ENCODE peak calls at places on chromosomes 3 and 15, in seven cellular contexts. One of them, this sample, is unnamed.

GRCh38 chr15:82663186-82663600 is 16.0 kb upstream of the CPEB1 start:
- DNase-seq in MCF 10A: peak
- DNase-seq in Kasumi-1: peak
- DNase-seq in Peyer's patch: peak
- DNase-seq in ecto neural progenitor cell: peak
- DNase-seq in GM12865: peak
- DNase-seq in aorta: peak
- DNase-seq in this sample: peak

GRCh38 chr3:101235048-101235447 is 85.3 kb downstream of the IMPG2 start:
- DNase-seq in MCF 10A: no peak
- DNase-seq in GM12865: no peak
- DNase-seq in Peyer's patch: no peak
- DNase-seq in ecto neural progenitor cell: no peak
- DNase-seq in aorta: no peak
- DNase-seq in Kasumi-1: no peak
- DNase-seq in this sample: no peak

GRCh38 chr15:68195336-68196112 is 9.6 kb downstream of the CALML4 start:
- DNase-seq in aorta: peak
- DNase-seq in Kasumi-1: no peak
- DNase-seq in MCF 10A: no peak
- DNase-seq in Peyer's patch: peak
- DNase-seq in ecto neural progenitor cell: no peak
- DNase-seq in GM12865: no peak
- DNase-seq in this sample: no peak

GRCh38 chr15:58503139-58504027 is 71.6 kb downstream of the LIPC start:
- DNase-seq in MCF 10A: no peak
- DNase-seq in Peyer's patch: no peak
- DNase-seq in aorta: no peak
- DNase-seq in GM12865: no peak
- DNase-seq in Kasumi-1: no peak
- DNase-seq in ecto neural progenitor cell: no peak
- DNase-seq in this sample: no peak

GRCh38 chr3:124078978-124079911 is 87.3 kb upstream of the ROPN1 start:
- DNase-seq in Peyer's patch: peak
- DNase-seq in Kasumi-1: peak
- DNase-seq in GM12865: peak
- DNase-seq in aorta: no peak
- DNase-seq in MCF 10A: peak
- DNase-seq in ecto neural progenitor cell: no peak
- DNase-seq in this sample: peak

GRCh38 chr3:67601919-67602608 is 52.3 kb downstream of the SUCLG2 start:
- DNase-seq in GM12865: no peak
- DNase-seq in Kasumi-1: no peak
- DNase-seq in MCF 10A: no peak
- DNase-seq in Peyer's patch: no peak
- DNase-seq in ecto neural progenitor cell: no peak
- DNase-seq in aorta: no peak
- DNase-seq in this sample: no peak

GRCh38 chr3:116179091-116179490 is 266.2 kb downstream of the LSAMP start:
- DNase-seq in ecto neural progenitor cell: no peak
- DNase-seq in GM12865: no peak
- DNase-seq in Kasumi-1: peak
- DNase-seq in Peyer's patch: no peak
- DNase-seq in MCF 10A: no peak
- DNase-seq in aorta: no peak
- DNase-seq in this sample: no peak

GRCh38 chr3:170346481-170347125 is 10.9 kb upstream of the SKIL start:
- DNase-seq in Kasumi-1: no peak
- DNase-seq in MCF 10A: peak
- DNase-seq in ecto neural progenitor cell: no peak
- DNase-seq in aorta: no peak
- DNase-seq in GM12865: no peak
- DNase-seq in Peyer's patch: no peak
- DNase-seq in this sample: no peak

GRCh38 chr3:4720316-4721075 is 227.3 kb downstream of the ITPR1 start:
- DNase-seq in MCF 10A: peak
- DNase-seq in Peyer's patch: peak
- DNase-seq in Kasumi-1: no peak
- DNase-seq in aorta: peak
- DNase-seq in GM12865: peak
- DNase-seq in ecto neural progenitor cell: no peak
- DNase-seq in this sample: no peak

GRCh38 chr3:137568880-137569279 is 195.2 kb upstream of the SOX14 start:
- DNase-seq in Kasumi-1: no peak
- DNase-seq in aorta: no peak
- DNase-seq in GM12865: no peak
- DNase-seq in Peyer's patch: no peak
- DNase-seq in ecto neural progenitor cell: no peak
- DNase-seq in MCF 10A: no peak
- DNase-seq in this sample: no peak

GRCh38 chr15:40338041-40338657 is 2.6 kb downstream of the CCDC9B start:
- DNase-seq in MCF 10A: peak
- DNase-seq in aorta: peak
- DNase-seq in GM12865: peak
- DNase-seq in Peyer's patch: peak
- DNase-seq in ecto neural progenitor cell: peak
- DNase-seq in Kasumi-1: peak
- DNase-seq in this sample: peak

GRCh38 chr15:40323953-40324937 is 753 bp downstream of the INAFM2 start:
- DNase-seq in GM12865: peak
- DNase-seq in ecto neural progenitor cell: no peak
- DNase-seq in aorta: peak
- DNase-seq in Kasumi-1: no peak
- DNase-seq in MCF 10A: no peak
- DNase-seq in Peyer's patch: no peak
- DNase-seq in this sample: peak

GRCh38 chr3:14439501-14440167 is 37.2 kb downstream of the SLC6A6 start:
- DNase-seq in Peyer's patch: peak
- DNase-seq in Kasumi-1: peak
- DNase-seq in GM12865: no peak
- DNase-seq in MCF 10A: peak
- DNase-seq in ecto neural progenitor cell: no peak
- DNase-seq in aorta: peak
- DNase-seq in this sample: no peak

GRCh38 chr3:194556086-194557056 is 69.6 kb upstream of the ATP13A3 start:
- DNase-seq in Kasumi-1: no peak
- DNase-seq in GM12865: peak
- DNase-seq in Peyer's patch: no peak
- DNase-seq in MCF 10A: peak
- DNase-seq in ecto neural progenitor cell: no peak
- DNase-seq in aorta: no peak
- DNase-seq in this sample: no peak

GRCh38 chr3:45226206-45226915 is at the start of gene TMEM158:
- DNase-seq in ecto neural progenitor cell: peak
- DNase-seq in MCF 10A: peak
- DNase-seq in aorta: peak
- DNase-seq in Kasumi-1: peak
- DNase-seq in Peyer's patch: peak
- DNase-seq in GM12865: peak
- DNase-seq in this sample: peak

GRCh38 chr3:32948625-32949445 is 2.6 kb upstream of the CCR4 start:
- DNase-seq in MCF 10A: no peak
- DNase-seq in GM12865: no peak
- DNase-seq in Peyer's patch: no peak
- DNase-seq in ecto neural progenitor cell: no peak
- DNase-seq in aorta: no peak
- DNase-seq in Kasumi-1: no peak
- DNase-seq in this sample: no peak

GRCh38 chr3:89368846-89369245 is 261.4 kb downstream of the EPHA3 start:
- DNase-seq in ecto neural progenitor cell: no peak
- DNase-seq in aorta: no peak
- DNase-seq in GM12865: no peak
- DNase-seq in Peyer's patch: no peak
- DNase-seq in MCF 10A: peak
- DNase-seq in Kasumi-1: no peak
- DNase-seq in this sample: no peak

GRCh38 chr3:142904639-142905441 is 16.0 kb upstream of the PCOLCE2 start:
- DNase-seq in MCF 10A: peak
- DNase-seq in ecto neural progenitor cell: no peak
- DNase-seq in Peyer's patch: peak
- DNase-seq in Kasumi-1: peak
- DNase-seq in GM12865: peak
- DNase-seq in aorta: no peak
- DNase-seq in this sample: peak

GRCh38 chr3:2098398-2099027 is at the start of gene CNTN4:
- DNase-seq in aorta: peak
- DNase-seq in Kasumi-1: no peak
- DNase-seq in GM12865: peak
- DNase-seq in ecto neural progenitor cell: peak
- DNase-seq in MCF 10A: no peak
- DNase-seq in Peyer's patch: peak
- DNase-seq in this sample: peak

GRCh38 chr3:48414376-48415250 is 15.3 kb downstream of the PLXNB1 start:
- DNase-seq in Kasumi-1: no peak
- DNase-seq in GM12865: no peak
- DNase-seq in MCF 10A: no peak
- DNase-seq in aorta: peak
- DNase-seq in Peyer's patch: no peak
- DNase-seq in ecto neural progenitor cell: no peak
- DNase-seq in this sample: no peak

GRCh38 chr15:92812271-92812670 is 87.9 kb upstream of the CHD2 start:
- DNase-seq in ecto neural progenitor cell: no peak
- DNase-seq in aorta: no peak
- DNase-seq in MCF 10A: peak
- DNase-seq in Kasumi-1: no peak
- DNase-seq in Peyer's patch: peak
- DNase-seq in GM12865: no peak
- DNase-seq in this sample: no peak

GRCh38 chr15:97470417-97470816 is 490.1 kb upstream of the ARRDC4 start:
- DNase-seq in aorta: no peak
- DNase-seq in Peyer's patch: no peak
- DNase-seq in ecto neural progenitor cell: no peak
- DNase-seq in MCF 10A: no peak
- DNase-seq in Kasumi-1: no peak
- DNase-seq in GM12865: no peak
- DNase-seq in this sample: no peak

GRCh38 chr3:10430805-10431204 is 74.6 kb downstream of the ATP2B2 start:
- DNase-seq in GM12865: no peak
- DNase-seq in MCF 10A: no peak
- DNase-seq in Kasumi-1: no peak
- DNase-seq in Peyer's patch: no peak
- DNase-seq in aorta: peak
- DNase-seq in ecto neural progenitor cell: no peak
- DNase-seq in this sample: no peak

GRCh38 chr15:51621917-51622268 is 678 bp downstream of the DMXL2 start:
- DNase-seq in Kasumi-1: peak
- DNase-seq in MCF 10A: peak
- DNase-seq in aorta: peak
- DNase-seq in Peyer's patch: peak
- DNase-seq in GM12865: peak
- DNase-seq in ecto neural progenitor cell: peak
- DNase-seq in this sample: peak

GRCh38 chr3:184429786-184430185 is 49.9 kb downstream of the CHRD start:
- DNase-seq in aorta: no peak
- DNase-seq in MCF 10A: no peak
- DNase-seq in ecto neural progenitor cell: no peak
- DNase-seq in Kasumi-1: no peak
- DNase-seq in Peyer's patch: no peak
- DNase-seq in GM12865: no peak
- DNase-seq in this sample: no peak

GRCh38 chr3:4995500-4996053 is 16.3 kb downstream of the BHLHE40 start:
- DNase-seq in MCF 10A: peak
- DNase-seq in ecto neural progenitor cell: peak
- DNase-seq in GM12865: no peak
- DNase-seq in aorta: no peak
- DNase-seq in Peyer's patch: peak
- DNase-seq in Kasumi-1: no peak
- DNase-seq in this sample: no peak

GRCh38 chr15:25481208-25481862 is 42.5 kb upstream of the UBE3A start:
- DNase-seq in Kasumi-1: no peak
- DNase-seq in Peyer's patch: no peak
- DNase-seq in GM12865: no peak
- DNase-seq in ecto neural progenitor cell: peak
- DNase-seq in MCF 10A: no peak
- DNase-seq in aorta: peak
- DNase-seq in this sample: no peak

GRCh38 chr3:128727996-128728395 is 2.0 kb downstream of the RAB7A start:
- DNase-seq in ecto neural progenitor cell: no peak
- DNase-seq in MCF 10A: peak
- DNase-seq in Peyer's patch: no peak
- DNase-seq in GM12865: no peak
- DNase-seq in aorta: no peak
- DNase-seq in Kasumi-1: no peak
- DNase-seq in this sample: no peak

GRCh38 chr15:46260937-46261336 is 626.1 kb downstream of the SQOR start:
- DNase-seq in aorta: no peak
- DNase-seq in ecto neural progenitor cell: no peak
- DNase-seq in Peyer's patch: no peak
- DNase-seq in Kasumi-1: no peak
- DNase-seq in GM12865: no peak
- DNase-seq in MCF 10A: no peak
- DNase-seq in this sample: no peak

GRCh38 chr3:96449341-96449740 is 365.1 kb upstream of the EPHA6 start:
- DNase-seq in Peyer's patch: no peak
- DNase-seq in GM12865: no peak
- DNase-seq in aorta: no peak
- DNase-seq in MCF 10A: no peak
- DNase-seq in Kasumi-1: no peak
- DNase-seq in ecto neural progenitor cell: no peak
- DNase-seq in this sample: no peak

GRCh38 chr15:75597667-75598341 is 18.7 kb upstream of the PTPN9 start:
- DNase-seq in Kasumi-1: peak
- DNase-seq in GM12865: peak
- DNase-seq in MCF 10A: peak
- DNase-seq in Peyer's patch: peak
- DNase-seq in aorta: no peak
- DNase-seq in ecto neural progenitor cell: no peak
- DNase-seq in this sample: no peak

GRCh38 chr3:87120850-87121249 is 106.3 kb upstream of the CHMP2B start:
- DNase-seq in GM12865: no peak
- DNase-seq in aorta: no peak
- DNase-seq in ecto neural progenitor cell: peak
- DNase-seq in MCF 10A: no peak
- DNase-seq in Peyer's patch: no peak
- DNase-seq in Kasumi-1: no peak
- DNase-seq in this sample: no peak

GRCh38 chr15:64288999-64289398 is 67.0 kb downstream of the CSNK1G1 start:
- DNase-seq in MCF 10A: no peak
- DNase-seq in Peyer's patch: no peak
- DNase-seq in ecto neural progenitor cell: no peak
- DNase-seq in Kasumi-1: no peak
- DNase-seq in GM12865: no peak
- DNase-seq in aorta: no peak
- DNase-seq in this sample: no peak